ENCODE peak calls at places on chromosomes 3 and 15, in ten cellular contexts. B is fibroblast of pulmonary artery, P is tibial artery, D is uterus, U is testis, O is fibroblast of villous mesenchyme, R is left ventricle myocardium inferior, E is prostate gland, N is IMR-90, V is neural progenitor cell. Q is an unnamed sample.

GRCh38 chr3:72997421-72997961 is 880 bp downstream of the PPP4R2 start:
- DNase-seq in B (peak), P (no peak), D (no peak), U (peak), O (peak), R (no peak), E (no peak), N (peak), V (peak), Q (peak)

GRCh38 chr3:9600597-9600996 is 47.0 kb upstream of the LHFPL4 start:
- DNase-seq in B (peak), P (no peak), D (peak), U (peak), O (peak), R (peak), E (no peak), N (no peak), V (no peak), Q (no peak)

GRCh38 chr3:148882288-148882687 is 17.2 kb downstream of the CPA3 start:
- DNase-seq in B (peak), P (no peak), D (no peak), U (no peak), O (no peak), R (no peak), E (no peak), N (peak), V (no peak), Q (peak)

GRCh38 chr3:5357089-5357488 is 169.6 kb downstream of the EDEM1 start:
- DNase-seq in B (no peak), P (no peak), D (no peak), U (no peak), O (no peak), R (no peak), E (no peak), N (no peak), V (no peak), Q (no peak)

GRCh38 chr15:67085237-67085817 is 19.9 kb downstream of the SMAD3 start:
- DNase-seq in B (no peak), P (no peak), D (no peak), U (no peak), O (no peak), R (no peak), E (no peak), N (no peak), V (no peak), Q (no peak)

GRCh38 chr3:27201435-27201966 is 167.7 kb downstream of the NEK10 start:
- DNase-seq in B (no peak), P (no peak), D (no peak), U (no peak), O (no peak), R (no peak), E (no peak), N (no peak), V (no peak), Q (no peak)

GRCh38 chr15:51332211-51333147 is 5.9 kb downstream of the CYP19A1 start:
- DNase-seq in B (peak), P (no peak), D (no peak), U (no peak), O (no peak), R (no peak), E (no peak), N (no peak), V (no peak), Q (peak)

GRCh38 chr3:43445820-43446219 is 159.5 kb downstream of the SNRK start:
- DNase-seq in B (no peak), P (no peak), D (no peak), U (no peak), O (no peak), R (no peak), E (no peak), N (no peak), V (peak), Q (no peak)

GRCh38 chr3:61679103-61679502 is 117.7 kb downstream of the PTPRG start:
- DNase-seq in B (no peak), P (no peak), D (no peak), U (no peak), O (no peak), R (no peak), E (no peak), N (no peak), V (no peak), Q (no peak)

GRCh38 chr3:11434017-11434526 is 161.9 kb downstream of the ATG7 start:
- DNase-seq in B (peak), P (peak), D (peak), U (peak), O (peak), R (peak), E (no peak), N (peak), V (no peak), Q (peak)

GRCh38 chr15:28873585-28874139 is 12.1 kb upstream of the APBA2 start:
- DNase-seq in B (no peak), P (no peak), D (no peak), U (no peak), O (no peak), R (no peak), E (no peak), N (no peak), V (no peak), Q (no peak)

GRCh38 chr3:158167737-158168469 is 58.0 kb downstream of the RSRC1 start:
- DNase-seq in B (peak), P (no peak), D (no peak), U (no peak), O (peak), R (no peak), E (no peak), N (peak), V (no peak), Q (peak)

DNA sequence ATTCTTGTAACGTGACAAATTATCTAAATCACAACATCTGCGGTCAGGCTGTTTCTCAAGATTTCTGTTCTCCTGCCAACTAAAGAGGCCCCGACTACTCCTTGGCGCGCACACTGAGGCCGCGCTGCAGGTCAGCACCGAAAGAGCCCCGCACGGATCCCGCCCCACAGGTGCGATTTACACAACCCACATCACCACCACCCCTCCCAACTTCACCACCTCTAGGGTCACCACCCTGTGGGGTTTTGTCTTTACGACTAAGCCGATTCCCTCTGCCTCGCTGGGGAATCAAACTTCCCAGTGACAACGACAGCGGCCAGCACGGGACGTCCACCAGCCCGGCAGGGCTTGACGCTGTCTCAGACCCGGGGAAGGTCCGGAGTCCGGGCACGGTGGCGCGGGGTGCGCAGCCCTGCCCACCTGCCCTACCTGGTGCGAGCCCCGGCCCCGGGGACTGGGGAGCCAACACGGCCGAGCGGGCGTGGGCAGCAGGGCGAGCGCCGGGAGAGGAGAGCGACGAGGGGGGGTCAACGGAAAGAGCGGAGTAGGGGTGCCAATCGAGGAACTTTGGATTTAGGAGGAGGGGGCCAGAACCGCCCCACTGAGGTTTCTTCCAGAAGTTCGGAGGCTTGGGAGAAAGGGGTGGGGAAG is 764 bp downstream of the UACA start:
- DNase-seq in B (peak), P (peak), D (peak), U (peak), O (peak), R (peak), E (peak), N (peak), V (peak), Q (peak)
- TF ChIP-seq CTCF in B (no peak), P (no peak), D (no peak), U (no peak), O (no peak), R (no peak), E (no peak), N (no peak), V (no peak), Q (no peak)

DNA sequence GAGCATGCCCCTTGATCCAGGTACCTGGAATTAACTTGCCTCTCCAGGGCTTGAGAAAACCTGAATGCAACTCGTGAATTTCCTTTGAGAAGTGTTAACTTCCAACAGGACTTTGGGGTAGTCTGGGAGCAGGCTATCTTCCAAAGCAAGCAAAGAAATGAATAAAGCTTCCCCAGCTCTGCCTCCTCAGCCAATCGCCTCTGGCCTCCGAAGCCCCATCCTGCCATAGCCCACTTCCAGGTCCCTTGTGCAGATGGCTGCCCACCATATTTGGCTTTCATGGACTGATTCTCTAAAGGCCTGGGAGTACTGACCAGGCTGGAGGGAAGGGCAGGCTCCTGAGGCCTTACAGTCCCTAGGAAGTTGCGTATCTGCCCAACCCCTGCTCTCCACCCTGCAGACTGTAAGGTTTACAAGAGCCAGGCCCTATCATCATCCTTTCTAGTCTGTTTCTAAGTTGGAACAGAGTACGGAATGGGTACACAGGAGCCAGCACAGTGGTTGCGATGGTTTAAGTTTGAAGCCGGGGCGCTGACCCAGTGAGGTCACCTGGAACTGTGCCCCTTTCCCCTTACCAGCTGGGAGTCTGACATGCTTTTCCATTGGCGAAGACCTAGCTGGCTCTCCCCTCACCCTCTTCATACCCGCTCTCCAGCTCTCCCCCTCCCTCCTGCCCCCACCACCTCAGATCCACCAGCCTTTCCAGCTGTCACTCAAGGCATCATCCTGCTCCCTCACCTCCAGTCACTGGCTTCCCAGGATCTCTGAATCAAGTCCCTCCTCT is 1.1 kb upstream of the PML start:
- DNase-seq in B (no peak), P (no peak), D (no peak), U (no peak), O (no peak), R (no peak), E (no peak), N (no peak), V (no peak), Q (no peak)
- H3K4me3 ChIP-seq in B (peak), P (peak), D (no peak), U (no peak), O (peak), R (peak), E (peak), N (no peak), V (peak), Q (peak)

DNA sequence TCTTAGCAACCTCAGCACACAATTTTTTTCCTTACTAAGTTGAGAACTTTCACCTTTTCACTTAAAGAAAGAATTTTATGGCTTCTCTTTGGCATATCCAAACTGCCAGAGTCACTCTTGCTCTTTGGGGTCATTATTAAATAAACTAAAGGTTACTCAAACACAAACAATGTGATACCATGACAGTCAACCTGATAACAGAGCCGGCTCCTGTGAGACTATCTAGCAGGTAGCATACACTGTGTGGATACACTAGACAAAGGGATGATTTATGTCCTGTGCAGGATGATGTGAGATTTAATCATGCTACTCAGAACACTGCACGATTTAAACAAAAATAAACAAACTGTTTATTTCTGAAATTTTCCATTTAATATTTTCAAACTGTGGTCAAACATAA is 35.6 kb downstream of the LRRFIP2 start:
- DNase-seq in B (no peak), P (no peak), D (no peak), U (no peak), O (no peak), R (no peak), E (no peak), N (peak), V (no peak), Q (no peak)
- TF ChIP-seq CTCF in B (no peak), P (no peak), D (no peak), U (no peak), O (no peak), R (no peak), E (no peak), N (no peak), V (no peak), Q (no peak)

GRCh38 chr15:78542647-78543046 is 2.4 kb downstream of the PSMA4 start:
- DNase-seq in B (no peak), P (no peak), D (no peak), U (no peak), O (no peak), R (no peak), E (no peak), N (no peak), V (no peak), Q (no peak)
- H3K4me3 ChIP-seq in B (no peak), P (no peak), D (no peak), U (no peak), O (no peak), R (no peak), E (no peak), N (no peak), V (peak), Q (no peak)

DNA sequence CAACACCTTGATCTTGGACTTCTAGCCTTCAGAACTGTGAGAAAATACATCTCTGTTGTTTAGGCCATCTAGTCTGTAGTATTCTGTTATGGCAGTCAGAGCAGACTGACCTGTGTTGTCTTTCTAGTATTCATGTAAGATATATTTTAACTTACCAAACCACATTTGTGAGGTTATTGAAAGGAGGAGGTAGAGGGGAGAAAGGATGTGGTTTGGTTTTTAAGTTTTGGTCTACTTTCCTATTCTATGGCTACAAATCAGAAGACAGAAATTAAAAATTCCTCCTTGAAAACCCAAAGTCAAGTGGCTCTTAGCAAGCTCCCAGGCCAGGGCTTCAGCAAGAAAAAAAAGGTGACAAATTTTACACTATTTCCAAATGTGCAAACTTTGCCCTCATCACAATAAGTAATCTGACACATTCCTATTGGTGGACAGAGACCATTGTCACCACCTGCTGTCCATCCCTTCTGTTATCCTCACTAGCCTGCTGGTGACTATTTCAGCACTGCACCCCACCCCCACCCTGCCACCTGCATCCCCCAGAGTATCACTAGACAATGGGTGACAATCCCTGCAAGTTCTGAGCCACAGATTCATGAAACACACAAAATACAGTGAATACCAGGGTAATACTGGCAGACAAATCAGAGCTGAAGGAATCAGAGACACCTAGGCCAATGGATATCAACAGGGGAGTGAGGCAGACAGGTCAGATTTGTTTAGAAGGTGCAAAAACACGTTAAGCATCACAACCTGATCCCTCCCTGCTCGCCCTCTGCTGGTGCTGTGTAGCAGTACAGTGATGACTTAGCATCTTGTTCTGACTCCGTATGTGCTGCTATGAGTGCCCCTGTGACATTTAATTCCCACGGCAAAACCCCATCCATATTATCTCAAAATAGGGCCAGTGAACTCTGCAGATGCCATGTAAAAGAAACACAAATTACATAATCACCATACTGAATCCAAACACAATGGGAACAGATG is 79.0 kb upstream of the DCLK3 start:
- DNase-seq in B (peak), P (no peak), D (no peak), U (peak), O (peak), R (no peak), E (no peak), N (peak), V (peak), Q (peak)
- TF ChIP-seq CTCF in B (peak), P (peak), D (no peak), U (no peak), O (peak), R (peak), E (peak), N (peak), V (peak), Q (peak)

Q was measured in fibroblast of mammary gland.